ENCODE peak calls at places on chromosomes 7 and 10, in five cellular contexts. X, B, Y, J and S are unnamed samples.
A peak's percentile ranks its signal among the peaks of the same experiment; 100 is the strongest.

GRCh38 chr10:101305241-101306230 is 48.4 kb upstream of the BTRC start:
- DNase-seq in J (no peak), X (no peak), Y (no peak), B (no peak), S (no peak)

GRCh38 chr7:39896840-39897239 is 53.2 kb upstream of the CDK13 start:
- DNase-seq in B (no peak), J (no peak), Y (no peak), X (no peak), S (no peak)

GRCh38 chr10:69459893-69460575 is 8.8 kb downstream of the TSPAN15 start:
- DNase-seq in Y (no peak), B (no peak), J (no peak), X (no peak), S (no peak)

GRCh38 chr10:80357000-80357803 is 621 bp downstream of the DYDC2 start:
- DNase-seq in J (peak; percentile 13), X (no peak), Y (no peak), B (peak; percentile 51), S (no peak)

GRCh38 chr10:88616250-88616977 is 29.9 kb downstream of the LIPJ start:
- DNase-seq in Y (no peak), B (no peak), J (peak; percentile 7), X (no peak), S (no peak)

GRCh38 chr7:131166066-131166465 is 161.6 kb upstream of the MKLN1 start:
- DNase-seq in B (no peak), J (peak; percentile 76), X (no peak), Y (peak; percentile 78), S (no peak)

GRCh38 chr7:117111532-117111931 is 158.2 kb downstream of the ST7 start:
- DNase-seq in X (no peak), J (no peak), Y (no peak), B (no peak), S (no peak)

GRCh38 chr10:69446650-69447151 is 4.6 kb upstream of the TSPAN15 start:
- DNase-seq in Y (peak; percentile 87), B (no peak), X (no peak), J (peak; percentile 82), S (no peak)

GRCh38 chr7:96089511-96089910 is 232.4 kb downstream of the SLC25A13 start:
- DNase-seq in Y (no peak), J (no peak), B (no peak), X (no peak), S (no peak)

GRCh38 chr10:44733743-44734488 is 177.2 kb upstream of the TMEM72 start:
- DNase-seq in J (no peak), X (no peak), Y (no peak), B (no peak), S (no peak)

GRCh38 chr7:157255201-157255606 is 81.6 kb upstream of the DNAJB6 start:
- DNase-seq in J (no peak), B (no peak), Y (peak; percentile 28), X (no peak), S (no peak)

GRCh38 chr7:26865094-26865388 is 651 bp upstream of the SKAP2 start:
- DNase-seq in B (no peak), J (no peak), X (no peak), Y (no peak), S (no peak)

GRCh38 chr7:27172823-27173411 is 1.2 kb downstream of the HOXA10 start:
- DNase-seq in J (no peak), X (no peak), B (no peak), Y (peak; percentile 87), S (no peak)

GRCh38 chr7:143512488-143513340 is 35.0 kb downstream of the TAS2R41 start:
- DNase-seq in J (no peak), B (no peak), Y (peak; percentile 18), X (no peak), S (no peak)

GRCh38 chr7:71329030-71329668 is 197.2 kb downstream of the GALNT17 start:
- DNase-seq in X (no peak), B (no peak), Y (no peak), J (no peak), S (no peak)

GRCh38 chr10:111831058-111831457 is 352.5 kb downstream of the GPAM start:
- DNase-seq in J (no peak), Y (no peak), B (no peak), X (no peak), S (no peak)

GRCh38 chr7:22357311-22358175 is 589 bp upstream of the RAPGEF5 start:
- DNase-seq in Y (peak; percentile 13), X (no peak), B (peak; percentile 2), J (peak; percentile 77), S (no peak)

GRCh38 chr7:23546897-23547572 is 15.3 kb upstream of the TRA2A start:
- DNase-seq in X (peak; percentile 65), J (peak; percentile 94), Y (peak; percentile 91), B (peak; percentile 75), S (peak; percentile 94)

GRCh38 chr7:39195967-39196366 is 218.3 kb downstream of the POU6F2 start:
- DNase-seq in Y (no peak), B (no peak), X (no peak), J (no peak), S (no peak)

GRCh38 chr10:95755511-95756004 is 405 bp upstream of the ENTPD1 start:
- DNase-seq in X (peak; percentile 17), B (no peak), Y (no peak), J (no peak), S (no peak)

GRCh38 chr10:116256749-116257259 is 16.2 kb downstream of the GFRA1 start:
- DNase-seq in Y (no peak), X (no peak), B (no peak), J (no peak), S (no peak)

GRCh38 chr7:119908948-119909347 is 364.0 kb upstream of the KCND2 start:
- DNase-seq in X (no peak), Y (no peak), J (no peak), B (no peak), S (no peak)

GRCh38 chr10:88114368-88114767 is 250.9 kb downstream of the PTEN start:
- DNase-seq in X (no peak), J (peak; percentile 28), B (no peak), Y (peak; percentile 43), S (peak; percentile 16)

GRCh38 chr10:3499120-3499519 is 285.9 kb downstream of the KLF6 start:
- DNase-seq in X (no peak), Y (peak; percentile 26), J (peak; percentile 63), B (no peak), S (no peak)

GRCh38 chr7:115300228-115300870 is 378.5 kb downstream of the MDFIC start:
- DNase-seq in J (peak; percentile 13), X (no peak), B (no peak), Y (peak; percentile 47), S (no peak)

GRCh38 chr10:3785849-3786290 is 861 bp upstream of the KLF6 start:
- DNase-seq in J (peak; percentile 71), B (peak; percentile 14), Y (peak; percentile 45), X (no peak), S (no peak)

GRCh38 chr10:67036808-67037207 is 111.0 kb downstream of the LRRTM3 start:
- DNase-seq in B (no peak), J (no peak), Y (no peak), X (no peak), S (no peak)

GRCh38 chr10:132229834-132230556 is 43.2 kb downstream of the DPYSL4 start:
- DNase-seq in B (no peak), J (no peak), X (no peak), Y (peak; percentile 11), S (no peak)

GRCh38 chr7:103915958-103916357 is 73.5 kb downstream of the RELN start:
- DNase-seq in X (no peak), B (no peak), J (no peak), Y (peak; percentile 53), S (no peak)

GRCh38 chr7:17939111-17939669 is 1.1 kb downstream of the SNX13 start:
- DNase-seq in J (peak; percentile 54), B (no peak), Y (peak; percentile 53), X (no peak), S (no peak)

GRCh38 chr7:27130540-27131389 is at the start of gene HOXA4:
- DNase-seq in J (peak; percentile 52), Y (peak; percentile 90), B (peak; percentile 64), X (no peak), S (no peak)

GRCh38 chr10:82278401-82279182 is 403.6 kb downstream of the NRG3 start:
- DNase-seq in B (no peak), X (no peak), Y (no peak), J (no peak), S (no peak)

GRCh38 chr10:123203393-123204126 is 49.4 kb downstream of the BUB3 start:
- DNase-seq in J (no peak), Y (no peak), B (no peak), X (no peak), S (no peak)

GRCh38 chr10:132912685-132913558 is 29.4 kb downstream of the CFAP46 start:
- DNase-seq in B (no peak), J (no peak), Y (no peak), X (no peak), S (peak; percentile 69)

GRCh38 chr7:155457544-155458316 is at the start of gene EN2:
- DNase-seq in Y (no peak), X (no peak), J (peak; percentile 31), B (no peak), S (no peak)

GRCh38 chr7:6375346-6376101 is 72.2 kb downstream of the DAGLB start:
- DNase-seq in Y (peak; percentile 44), B (no peak), X (no peak), J (peak; percentile 53), S (no peak)

GRCh38 chr10:70562036-70562710 is 40.4 kb downstream of the PRF1 start:
- DNase-seq in X (no peak), Y (no peak), B (no peak), J (no peak), S (no peak)

GRCh38 chr10:77710759-77711682 is 73.4 kb upstream of the KCNMA1 start:
- DNase-seq in J (peak; percentile 91), Y (peak; percentile 64), X (peak; percentile 53), B (peak; percentile 96), S (no peak)